ENCODE peak calls at places on chromosomes 11 and 22, in four cellular contexts. R, Q, X and H are unnamed samples.

GRCh38 chr22:17369553-17370035 is 334 bp downstream of the CECR2 start:
- DNase-seq in R (no peak), X (no peak), Q (peak), H (peak)

GRCh38 chr22:36239150-36239400 is 252 bp downstream of the APOL2 start:
- DNase-seq in Q (no peak), R (peak), X (no peak), H (no peak)

GRCh38 chr22:41181349-41182241 is 23.5 kb upstream of the L3MBTL2 start:
- DNase-seq in Q (no peak), X (no peak), R (no peak), H (no peak)

GRCh38 chr11:20008870-20009644 is 151.2 kb downstream of the DBX1 start:
- DNase-seq in X (peak), Q (no peak), R (no peak), H (no peak)

GRCh38 chr11:100791873-100792272 is 104.8 kb downstream of the ARHGAP42 start:
- DNase-seq in X (no peak), Q (no peak), R (no peak), H (no peak)

GRCh38 chr11:46278387-46279173 is 1.1 kb downstream of the CREB3L1 start:
- DNase-seq in Q (peak), X (no peak), R (no peak), H (peak)

GRCh38 chr11:93902921-93903320 is 52.5 kb upstream of the VSTM5 start:
- DNase-seq in R (no peak), Q (no peak), X (no peak), H (no peak)

GRCh38 chr11:8223513-8223899 is 40.2 kb downstream of the LMO1 start:
- DNase-seq in Q (no peak), X (no peak), R (no peak), H (no peak)

GRCh38 chr11:5291207-5291838 is 10.4 kb downstream of the OR51B4 start:
- DNase-seq in X (peak), R (peak), Q (no peak), H (peak)

GRCh38 chr22:23743303-23743705 is 7.6 kb downstream of the ZNF70 start:
- DNase-seq in X (no peak), R (no peak), Q (no peak), H (no peak)

GRCh38 chr11:107468596-107468995 is 11.0 kb upstream of the CWF19L2 start:
- DNase-seq in R (no peak), X (no peak), Q (no peak), H (peak)

GRCh38 chr11:92948116-92948515 is 21.3 kb upstream of the MTNR1B start:
- DNase-seq in X (peak), Q (no peak), R (peak), H (no peak)

GRCh38 chr11:67303989-67304411 is 670 bp downstream of the SSH3 start:
- DNase-seq in Q (peak), X (no peak), R (no peak), H (no peak)

GRCh38 chr11:2311456-2312201 is 9.8 kb downstream of the TSPAN32 start:
- DNase-seq in X (no peak), R (no peak), Q (no peak), H (no peak)

GRCh38 chr11:103222801-103223200 is 113.6 kb downstream of the DYNC2H1 start:
- DNase-seq in X (no peak), R (no peak), Q (no peak), H (no peak)

GRCh38 chr11:3905080-3905953 is 49.9 kb downstream of the STIM1 start:
- DNase-seq in R (peak), X (peak), Q (no peak), H (peak)

GRCh38 chr11:15748673-15749190 is 607.6 kb downstream of the SOX6 start:
- DNase-seq in R (no peak), Q (no peak), X (no peak), H (no peak)

GRCh38 chr22:19289475-19290161 is 1.9 kb downstream of the CLTCL1 start:
- DNase-seq in Q (no peak), X (no peak), R (no peak), H (peak)

GRCh38 chr11:63917685-63918523 is 940 bp upstream of the RCOR2 start:
- DNase-seq in X (peak), R (peak), Q (peak), H (peak)

GRCh38 chr22:42688914-42689275 is 31.8 kb downstream of the A4GALT start:
- DNase-seq in R (no peak), Q (no peak), X (no peak), H (no peak)

GRCh38 chr11:13929551-13929950 is 33.0 kb upstream of the SPON1 start:
- DNase-seq in R (no peak), X (no peak), Q (no peak), H (no peak)
- TF ChIP-seq HMGXB4 in R (no peak), X (no peak), Q (no peak), H (no peak)

GRCh38 chr11:9677951-9678350 is 14.1 kb downstream of the SWAP70 start:
- DNase-seq in R (no peak), X (no peak), Q (no peak), H (no peak)

GRCh38 chr11:9678576-9678975 is 14.7 kb downstream of the SWAP70 start:
- DNase-seq in Q (no peak), R (no peak), X (no peak), H (no peak)

GRCh38 chr11:9681583-9682372 is 17.9 kb downstream of the SWAP70 start:
- DNase-seq in X (peak), R (no peak), Q (no peak), H (no peak)

GRCh38 chr11:9675691-9676090 is 11.8 kb downstream of the SWAP70 start:
- DNase-seq in R (no peak), Q (peak), X (no peak), H (no peak)

GRCh38 chr11:9680028-9680427 is 16.2 kb downstream of the SWAP70 start:
- DNase-seq in R (no peak), X (no peak), Q (no peak), H (no peak)
- TF ChIP-seq HMGXB4 in R (no peak), X (no peak), Q (no peak), H (no peak)

DNA sequence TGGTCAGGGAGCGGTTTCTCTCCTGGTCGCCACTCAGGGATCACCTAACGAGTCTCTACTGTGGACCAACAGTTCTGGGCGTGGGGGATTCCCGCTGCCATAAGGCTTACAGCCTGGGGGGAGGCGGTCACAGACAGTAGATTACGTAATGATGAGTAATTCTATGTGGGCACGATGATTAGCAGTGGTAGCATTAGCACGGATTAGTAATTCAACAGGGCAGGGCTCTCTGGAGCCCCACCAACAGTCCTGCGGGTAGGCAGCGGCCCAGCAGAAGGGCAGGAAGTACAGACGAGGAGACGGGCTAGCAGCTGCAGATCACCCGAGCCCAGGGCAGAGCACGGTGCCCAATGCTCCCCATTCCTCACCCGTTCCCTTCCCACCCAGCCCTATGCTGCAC is 3.6 kb downstream of the SHISAL1 start:
- DNase-seq in Q (no peak), R (peak), X (no peak), H (no peak)
- TF ChIP-seq HMGXB4 in Q (no peak), R (no peak), X (no peak), H (no peak)

DNA sequence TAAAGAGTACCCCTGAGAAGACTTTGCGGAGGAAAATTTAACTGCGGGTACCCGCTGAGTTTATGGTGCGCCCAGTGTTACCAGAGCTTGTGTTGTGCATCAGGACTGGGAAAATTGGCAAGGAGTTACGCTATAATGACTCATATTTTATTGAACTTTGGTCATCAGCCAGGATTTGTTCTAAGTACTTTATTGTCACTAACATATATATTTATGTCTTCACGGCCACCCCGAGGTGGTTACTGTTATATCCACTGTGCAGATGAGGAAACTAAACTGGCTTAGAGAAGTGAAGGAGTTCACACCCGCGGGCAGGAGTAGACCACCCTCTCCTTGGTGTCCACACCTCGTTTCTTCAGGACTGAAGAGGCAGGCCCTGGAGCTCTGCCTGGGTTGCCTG is 662 bp downstream of the ACCS start:
- DNase-seq in Q (no peak), R (no peak), X (no peak), H (no peak)
- TF ChIP-seq HMGXB4 in Q (no peak), R (no peak), X (no peak), H (no peak)

GRCh38 chr11:102216433-102217163 is 100.7 kb upstream of the BIRC3 start:
- DNase-seq in R (no peak), X (no peak), Q (no peak), H (no peak)

GRCh38 chr11:102223859-102224258 is 93.4 kb upstream of the BIRC3 start:
- DNase-seq in R (no peak), X (no peak), Q (no peak), H (no peak)

GRCh38 chr11:102226702-102227101 is 90.6 kb upstream of the BIRC3 start:
- DNase-seq in Q (no peak), X (no peak), R (no peak), H (no peak)

GRCh38 chr11:102225689-102226562 is 91.4 kb upstream of the BIRC3 start:
- DNase-seq in Q (no peak), X (peak), R (no peak), H (no peak)

DNA sequence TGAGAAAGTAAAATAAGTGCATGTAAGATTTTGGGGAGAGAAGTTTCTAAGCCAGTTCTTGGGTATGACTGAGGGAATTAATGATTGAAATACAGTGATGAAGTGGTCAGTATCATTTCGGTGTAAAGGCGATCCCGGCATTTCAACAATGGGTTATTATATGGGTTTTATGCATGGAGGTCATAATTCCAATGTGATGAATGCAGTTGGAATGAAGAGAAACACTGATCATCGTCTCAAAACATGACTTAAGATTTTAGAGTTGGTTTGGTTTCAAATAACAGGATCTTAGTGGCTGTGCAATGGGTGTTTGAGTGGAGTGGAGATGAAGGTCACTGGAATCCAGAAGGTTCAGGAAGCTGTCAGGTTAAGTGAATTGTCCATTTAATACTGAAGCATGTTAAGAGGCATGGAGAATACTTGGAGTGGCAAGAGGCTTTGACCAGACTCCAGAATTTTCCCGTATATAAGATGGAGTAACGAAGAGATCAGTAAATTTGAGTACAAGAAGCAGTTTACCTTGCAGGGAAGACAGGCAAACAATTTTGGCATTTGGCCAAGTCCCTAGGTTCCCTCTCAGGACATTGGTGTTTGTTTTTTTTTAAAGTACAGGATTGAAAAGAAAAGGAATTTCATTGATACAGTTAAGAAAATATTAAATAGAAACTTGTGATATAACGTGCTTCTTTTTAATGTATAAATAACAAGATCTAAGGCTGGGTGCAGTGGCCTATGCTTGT is 96.4 kb upstream of the BIRC3 start:
- DNase-seq in R (no peak), X (no peak), Q (no peak), H (no peak)
- TF ChIP-seq HMGXB4 in R (no peak), X (no peak), Q (no peak), H (no peak)

GRCh38 chr11:134352111-134352510 is 20.3 kb downstream of the GLB1L2 start:
- DNase-seq in R (no peak), X (no peak), Q (no peak), H (no peak)

GRCh38 chr11:134347441-134347840 is 15.7 kb downstream of the GLB1L2 start:
- DNase-seq in Q (no peak), X (no peak), R (no peak), H (no peak)

GRCh38 chr11:134349109-134349801 is 17.5 kb downstream of the GLB1L2 start:
- DNase-seq in Q (no peak), X (no peak), R (no peak), H (no peak)

GRCh38 chr11:134350381-134350780 is 18.6 kb downstream of the GLB1L2 start:
- DNase-seq in R (no peak), Q (no peak), X (no peak), H (no peak)

GRCh38 chr11:134349802-134350355 is 18.1 kb downstream of the GLB1L2 start:
- DNase-seq in R (no peak), X (no peak), Q (peak), H (no peak)
- TF ChIP-seq HMGXB4 in R (no peak), X (no peak), Q (no peak), H (no peak)

GRCh38 chr11:133441964-133442660 is 90.2 kb downstream of the OPCML start:
- DNase-seq in Q (no peak), R (no peak), X (no peak), H (no peak)

DNA sequence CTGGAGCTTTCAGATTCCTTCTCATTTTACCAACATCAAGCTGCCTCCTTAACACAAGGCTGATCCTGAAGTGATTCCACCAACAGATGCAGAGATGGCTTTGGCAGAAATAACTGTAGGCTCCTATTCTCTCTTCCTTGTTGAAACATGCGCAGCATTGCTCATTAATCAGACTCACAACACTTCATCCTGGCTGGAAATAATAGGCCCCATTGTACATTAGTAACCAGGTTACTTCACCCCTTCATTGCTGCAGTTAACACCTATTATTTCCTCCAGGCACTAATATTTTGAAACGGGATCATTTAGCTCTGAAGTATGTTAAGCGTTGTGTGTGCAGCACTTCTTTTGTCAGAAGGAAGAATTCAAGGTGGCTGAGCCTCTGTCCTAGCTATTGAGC is 88.9 kb downstream of the OPCML start:
- DNase-seq in R (no peak), Q (no peak), X (no peak), H (no peak)
- TF ChIP-seq HMGXB4 in R (no peak), Q (no peak), X (no peak), H (no peak)

GRCh38 chr11:34466802-34467488 is 28.2 kb downstream of the CAT start:
- DNase-seq in R (no peak), X (no peak), Q (no peak), H (no peak)

GRCh38 chr11:34464591-34465036 is 25.9 kb downstream of the CAT start:
- DNase-seq in X (no peak), R (no peak), Q (no peak), H (no peak)

GRCh38 chr11:34473603-34474169 is 35.0 kb downstream of the CAT start:
- DNase-seq in X (no peak), R (no peak), Q (no peak), H (no peak)

DNA sequence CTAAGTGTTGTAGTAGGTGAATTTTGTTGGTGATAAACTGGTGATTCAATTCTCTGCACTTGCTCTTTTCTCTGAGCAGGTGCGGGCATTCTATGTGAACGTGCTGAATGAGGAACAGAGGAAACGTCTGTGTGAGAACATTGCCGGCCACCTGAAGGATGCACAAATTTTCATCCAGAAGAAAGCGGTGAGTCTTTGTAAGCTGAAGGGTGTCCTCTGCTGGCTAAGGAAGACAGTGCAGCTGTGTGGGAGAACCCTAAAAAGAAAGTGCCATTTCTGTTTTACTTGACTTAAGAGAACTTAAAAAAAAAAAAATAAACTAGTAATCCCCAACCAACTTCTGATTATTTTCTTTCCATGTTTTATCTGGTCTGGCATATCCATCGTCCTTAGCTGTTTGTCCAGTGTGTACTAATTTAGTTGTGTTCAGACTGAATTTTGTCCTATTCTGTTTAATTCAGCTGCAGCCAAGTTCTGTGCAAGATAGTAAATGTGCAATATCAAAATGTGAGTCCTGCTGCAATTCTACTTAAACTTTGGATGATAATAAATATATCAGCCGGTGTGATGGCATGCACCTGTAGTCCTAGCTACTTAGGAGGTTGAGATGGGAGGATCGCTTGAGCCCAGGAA is 29.6 kb downstream of the CAT start:
- DNase-seq in X (peak), Q (peak), R (no peak), H (peak)
- TF ChIP-seq HMGXB4 in X (no peak), Q (no peak), R (no peak), H (no peak)

GRCh38 chr11:77374108-77374507 is 72.6 kb upstream of the GDPD4 start:
- DNase-seq in R (no peak), Q (no peak), X (no peak), H (no peak)

GRCh38 chr11:77372736-77373135 is 71.2 kb upstream of the GDPD4 start:
- DNase-seq in R (no peak), X (no peak), Q (no peak), H (no peak)

GRCh38 chr11:77371646-77372045 is 70.2 kb upstream of the GDPD4 start:
- DNase-seq in Q (no peak), X (no peak), R (no peak), H (no peak)

GRCh38 chr11:77374611-77375031 is 73.1 kb upstream of the GDPD4 start:
- DNase-seq in R (no peak), Q (no peak), X (no peak), H (no peak)

GRCh38 chr11:77370217-77370616 is 68.7 kb upstream of the GDPD4 start:
- DNase-seq in X (no peak), Q (no peak), R (peak), H (no peak)
- TF ChIP-seq HMGXB4 in X (no peak), Q (no peak), R (no peak), H (no peak)

DNA sequence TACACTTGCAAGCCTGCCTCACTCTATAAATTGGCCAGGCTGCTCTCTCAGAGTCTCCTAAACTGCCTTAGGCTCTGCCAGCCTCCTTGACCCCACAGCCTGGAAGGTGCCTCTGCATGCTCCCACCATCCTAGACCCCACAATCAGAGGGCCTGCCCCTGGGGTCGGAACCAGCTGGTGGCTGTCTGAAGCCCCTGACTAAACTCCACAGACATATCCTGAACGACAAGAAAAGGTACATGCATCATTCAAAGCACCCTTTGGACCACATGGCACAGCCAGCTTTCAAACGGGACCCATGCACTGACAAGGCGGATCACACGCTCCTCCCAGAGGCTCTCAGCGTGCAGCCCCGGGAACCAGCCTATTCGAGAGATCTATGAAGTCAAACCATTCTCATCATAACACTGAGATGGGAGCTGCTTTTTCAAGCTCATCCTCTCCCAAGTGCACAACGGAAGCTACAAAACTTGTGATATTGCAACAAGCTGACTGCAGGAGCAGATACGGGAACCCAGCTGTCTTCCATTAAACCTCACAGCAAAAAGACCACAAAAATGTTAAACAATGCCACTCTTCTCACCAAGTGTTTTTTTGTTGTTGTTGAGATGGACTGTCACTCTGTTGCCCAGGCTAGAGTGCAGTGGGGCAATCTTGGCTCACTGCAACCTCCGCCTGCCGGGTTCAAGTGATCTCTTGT is 8.1 kb downstream of the SHANK2 start:
- DNase-seq in Q (no peak), X (no peak), R (no peak), H (no peak)
- TF ChIP-seq HMGXB4 in Q (no peak), X (no peak), R (no peak), H (no peak)